ENCODE peak calls at places on chromosomes 2 and 18, in four cellular contexts. X is right cardiac atrium, J is heart right ventricle, R is stomach. W is an unnamed sample.
A peak's percentile ranks its signal among the peaks of the same experiment; 100 is the strongest.

GRCh38 chr2:168316073-168316440 is 68.7 kb upstream of the STK39 start:
- DNase-seq in R (no peak), X (no peak), J (no peak), W (no peak)

GRCh38 chr2:240060977-240061591 is 7.8 kb upstream of the OR6B3 start:
- DNase-seq in R (no peak), X (no peak), J (no peak), W (peak; percentile 65)

GRCh38 chr2:45382744-45383143 is 228.3 kb downstream of the SRBD1 start:
- DNase-seq in X (no peak), J (no peak), R (no peak), W (no peak)

GRCh38 chr2:16623046-16623445 is 42.6 kb downstream of the CYRIA start:
- DNase-seq in X (no peak), J (no peak), R (no peak), W (no peak)

GRCh38 chr2:20224716-20225293 is at the start of gene SDC1:
- DNase-seq in J (peak; percentile 52), X (peak; percentile 75), R (peak; percentile 79), W (peak; percentile 53)

GRCh38 chr2:223941579-223942277 is 3.4 kb downstream of the WDFY1 start:
- DNase-seq in J (no peak), X (no peak), R (no peak), W (no peak)

GRCh38 chr18:13239557-13239956 is 21.0 kb downstream of the LDLRAD4 start:
- DNase-seq in X (no peak), J (no peak), R (no peak), W (no peak)

GRCh38 chr2:98871506-98871905 is 64.5 kb downstream of the CRACDL start:
- DNase-seq in R (no peak), J (no peak), X (no peak), W (no peak)

GRCh38 chr2:174344716-174345472 is 10.1 kb downstream of the SP9 start:
- DNase-seq in R (no peak), J (no peak), X (no peak), W (no peak)

GRCh38 chr2:42118759-42119569 is 50.2 kb upstream of the EML4 start:
- DNase-seq in X (no peak), J (no peak), R (no peak), W (no peak)

GRCh38 chr18:78630356-78630755 is 349.3 kb upstream of the SALL3 start:
- DNase-seq in J (no peak), R (peak; percentile 9), X (no peak), W (no peak)
- H3K9me3 ChIP-seq in J (no peaks in the 10 kb centered on the region), R (no peaks in the 10 kb centered on the region), X (no peaks in the 10 kb centered on the region), W (no peaks in the 10 kb centered on the region)

DNA sequence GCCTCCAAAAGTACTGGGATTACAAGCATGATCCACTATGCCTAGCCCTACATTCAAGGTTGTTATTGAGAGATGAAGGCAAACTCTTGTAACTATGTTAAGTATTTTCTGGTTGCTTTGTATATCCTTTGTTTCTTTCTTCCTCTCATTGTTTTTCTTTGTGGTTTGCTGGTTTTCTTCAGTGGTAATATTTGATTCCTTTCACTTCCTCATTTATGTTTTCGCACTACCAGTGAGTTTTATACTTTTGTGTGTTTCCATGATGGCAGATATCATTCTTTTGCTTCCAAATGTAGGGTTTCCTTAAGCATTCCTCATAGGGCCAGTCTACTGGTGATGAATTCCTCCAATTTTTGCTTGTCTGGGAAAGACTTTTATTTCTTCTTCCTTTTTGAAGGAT is 90.2 kb downstream of the NCK2 start:
- DNase-seq in R (no peak), J (no peak), X (no peak), W (no peak)
- H3K9me3 ChIP-seq in R (peaks cover 3% of the 10 kb centered on the region), J (peaks cover 23% of the 10 kb centered on the region), X (no peaks in the 10 kb centered on the region), W (no peaks in the 10 kb centered on the region)

GRCh38 chr18:43760010-43760409 is 482.7 kb upstream of the SYT4 start:
- DNase-seq in R (no peak), X (no peak), J (no peak), W (no peak)

GRCh38 chr18:43758734-43759133 is 481.4 kb upstream of the SYT4 start:
- DNase-seq in J (no peak), R (no peak), X (no peak), W (no peak)

GRCh38 chr18:43751835-43752234 is 474.5 kb upstream of the SYT4 start:
- DNase-seq in X (no peak), R (no peak), J (no peak), W (no peak)

DNA sequence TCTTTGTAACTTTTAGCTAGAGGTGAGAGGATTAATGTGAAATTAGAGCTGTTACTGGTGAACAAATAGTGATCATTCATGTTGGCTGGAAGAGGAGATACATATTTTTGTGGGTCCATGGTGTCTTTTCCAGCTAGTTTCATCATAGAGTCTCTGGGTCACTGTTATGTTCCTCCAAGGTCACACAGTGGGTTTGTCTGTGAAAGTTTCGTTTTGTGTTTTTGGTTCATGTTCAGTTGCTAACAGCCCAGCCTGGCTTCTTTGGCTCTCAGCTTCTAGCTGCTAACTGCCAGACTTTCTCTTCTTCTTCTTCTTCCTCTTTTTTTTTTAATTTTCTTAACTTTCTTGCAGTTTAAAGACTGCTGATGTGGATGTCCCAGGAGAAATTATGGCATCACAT is 480.0 kb upstream of the SYT4 start:
- DNase-seq in X (no peak), J (no peak), R (no peak), W (no peak)
- H3K9me3 ChIP-seq in X (no peaks in the 10 kb centered on the region), J (no peaks in the 10 kb centered on the region), R (no peaks in the 10 kb centered on the region), W (no peaks in the 10 kb centered on the region)

GRCh38 chr18:80023173-80023572 is 11.1 kb upstream of the RBFA start:
- DNase-seq in R (no peak), J (no peak), X (no peak), W (peak; percentile 37)
- H3K9me3 ChIP-seq in R (peaks cover 50% of the 10 kb centered on the region), J (peaks cover 73% of the 10 kb centered on the region), X (peaks cover 14% of the 10 kb centered on the region), W (peaks cover 3% of the 10 kb centered on the region)

DNA sequence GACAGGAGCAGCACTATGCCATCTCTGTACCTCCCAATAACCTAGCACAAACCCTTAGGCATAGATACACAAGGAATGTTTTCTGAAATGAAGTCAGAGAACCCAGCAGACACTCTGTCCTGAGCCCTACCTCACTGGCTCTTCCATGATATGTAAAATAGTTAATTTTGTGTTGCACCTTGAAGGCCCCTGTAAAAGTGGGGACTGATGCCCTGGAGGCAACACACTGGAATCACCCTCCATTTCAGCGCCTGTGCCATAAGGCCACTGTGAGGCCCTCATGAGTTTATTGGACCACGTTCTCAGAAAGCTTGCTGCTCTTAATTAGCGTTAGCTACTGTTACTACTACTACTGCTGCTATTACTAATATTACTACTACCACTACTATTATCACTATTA is 670.1 kb upstream of the SOX11 start:
- DNase-seq in X (no peak), J (no peak), R (no peak), W (no peak)
- H3K9me3 ChIP-seq in X (no peaks in the 10 kb centered on the region), J (peaks cover 4% of the 10 kb centered on the region), R (peaks cover 3% of the 10 kb centered on the region), W (no peaks in the 10 kb centered on the region)